ENCODE peak calls at places on chromosomes 12 and 14, in four cellular contexts. Y, P, F and H are unnamed samples.

GRCh38 chr12:78863482-78864427 is 819 bp upstream of the SYT1 start:
- DNase-seq in Y (no peak), P (no peak), F (peak; percentile 93), H (no peak)

GRCh38 chr14:69657961-69658360 is 46.6 kb downstream of the SUSD6 start:
- DNase-seq in Y (no peak), P (no peak), F (peak; percentile 56), H (no peak)

GRCh38 chr12:105419606-105420005 is 89.1 kb downstream of the C12orf75 start:
- DNase-seq in Y (no peak), P (no peak), F (no peak), H (no peak)

GRCh38 chr12:105393586-105393985 is 63.1 kb downstream of the C12orf75 start:
- DNase-seq in Y (no peak), P (no peak), F (no peak), H (no peak)

GRCh38 chr12:93727195-93727811 is 50.1 kb downstream of the CRADD start:
- DNase-seq in Y (no peak), P (no peak), F (no peak), H (no peak)

GRCh38 chr12:88638956-88639355 is 58.7 kb upstream of the KITLG start:
- DNase-seq in Y (no peak), P (no peak), F (no peak), H (no peak)

GRCh38 chr12:128091101-128091795 is 175.7 kb upstream of the TMEM132C start:
- DNase-seq in Y (no peak), P (no peak), F (no peak), H (no peak)

GRCh38 chr12:46377678-46378077 is 5.1 kb upstream of the SLC38A2 start:
- DNase-seq in Y (no peak), P (no peak), F (no peak), H (no peak)

GRCh38 chr14:68794856-68795601 is 2.2 kb upstream of the ZFP36L1 start:
- DNase-seq in Y (peak; percentile 45), P (peak; percentile 62), F (peak; percentile 63), H (peak; percentile 50)